ENCODE peak calls at places on chromosome 6, in eight cellular contexts. H is RWPE1; C is RPMI8226; B is stimulated activated CD8-positive, alpha-beta memory T cell treated with anti-CD3 and anti-CD28 coated beads, Interleukin-4, amount 100 ng/mL, for 24 hours; G is MV-4-11; M is M059J; W is heart left ventricle; V is activated gamma-delta T cell treated with Interleukin-2 at 50 U/mL for 16 hours. I is an unnamed sample.

GRCh38 chr6:101114703-101115102 is 233.6 kb upstream of the ASCC3 start:
- DNase-seq in H (peak; percentile 32), C (peak; percentile 15), B (no peak), G (peak; percentile 13), M (peak; percentile 35), W (no peak), V (no peak), I (peak; percentile 51)

GRCh38 chr6:155530219-155530834 is 74.7 kb upstream of the NOX3 start:
- DNase-seq in H (peak; percentile 18), C (peak; percentile 7), B (no peak), G (peak; percentile 42), M (peak; percentile 64), W (no peak), V (no peak), I (no peak)

GRCh38 chr6:39362487-39362865 is 40.0 kb upstream of the KCNK16 start:
- DNase-seq in H (no peak), C (no peak), B (no peak), G (peak; percentile 10), M (peak; percentile 30), W (no peak), V (no peak), I (no peak)

GRCh38 chr6:32184084-32184640 is at the start of gene AGER:
- DNase-seq in H (no peak), C (no peak), B (no peak), G (no peak), M (no peak), W (no peak), V (no peak), I (peak; percentile 44)

GRCh38 chr6:149501768-149502167 is 17.0 kb upstream of the ZC3H12D start:
- DNase-seq in H (no peak), C (no peak), B (no peak), G (no peak), M (no peak), W (no peak), V (no peak), I (no peak)

GRCh38 chr6:119539066-119539746 is 189.6 kb upstream of the MAN1A1 start:
- DNase-seq in H (no peak), C (no peak), B (no peak), G (no peak), M (no peak), W (no peak), V (no peak), I (no peak)

GRCh38 chr6:36769161-36769675 is 70.0 kb downstream of the CPNE5 start:
- DNase-seq in H (no peak), C (no peak), B (no peak), G (no peak), M (peak; percentile 98), W (no peak), V (no peak), I (no peak)

GRCh38 chr6:111686249-111686997 is 80.7 kb upstream of the TRAF3IP2 start:
- DNase-seq in H (no peak), C (no peak), B (no peak), G (no peak), M (no peak), W (no peak), V (no peak), I (no peak)

GRCh38 chr6:127192911-127193503 is 73.7 kb upstream of the RNF146 start:
- DNase-seq in H (no peak), C (no peak), B (no peak), G (peak; percentile 80), M (no peak), W (no peak), V (no peak), I (no peak)

I was measured in Peyer's patch.